ENCODE peak calls at places on chromosomes 5 and 9, in five cellular contexts. One of them, this sample, is unnamed.
A peak's percentile ranks its signal among the peaks of the same experiment; 100 is the strongest.

GRCh38 chr5:61309115-61309514 is 22.9 kb upstream of the ZSWIM6 start:
- DNase-seq in lung: no peak
- DNase-seq in fibroblast of lung: no peak
- DNase-seq in effector memory CD4-positive, alpha-beta T cell: no peak
- DNase-seq in IMR-90: no peak
- DNase-seq in this sample: no peak

GRCh38 chr5:155753943-155754581 is 572.9 kb upstream of the SGCD start:
- DNase-seq in effector memory CD4-positive, alpha-beta T cell: no peak
- DNase-seq in IMR-90: no peak
- DNase-seq in fibroblast of lung: no peak
- DNase-seq in lung: no peak
- DNase-seq in this sample: no peak

GRCh38 chr5:181061645-181062044 is 21.6 kb downstream of the BTNL9 start:
- DNase-seq in fibroblast of lung: no peak
- DNase-seq in lung: no peak
- DNase-seq in IMR-90: no peak
- DNase-seq in effector memory CD4-positive, alpha-beta T cell: no peak
- DNase-seq in this sample: no peak

GRCh38 chr9:112174223-112174964 is 703 bp downstream of the SUSD1 start:
- DNase-seq in effector memory CD4-positive, alpha-beta T cell: peak; percentile 62
- DNase-seq in lung: peak; percentile 70
- DNase-seq in IMR-90: peak; percentile 16
- DNase-seq in fibroblast of lung: peak; percentile 35
- DNase-seq in this sample: peak; percentile 45

GRCh38 chr5:56565693-56566092 is 249.7 kb upstream of the MAP3K1 start:
- DNase-seq in fibroblast of lung: no peak
- DNase-seq in effector memory CD4-positive, alpha-beta T cell: no peak
- DNase-seq in lung: no peak
- DNase-seq in IMR-90: no peak
- DNase-seq in this sample: no peak

GRCh38 chr9:134888603-134889195 is 8.1 kb downstream of the FCN2 start:
- DNase-seq in fibroblast of lung: no peak
- DNase-seq in effector memory CD4-positive, alpha-beta T cell: no peak
- DNase-seq in IMR-90: no peak
- DNase-seq in lung: no peak
- DNase-seq in this sample: no peak

GRCh38 chr9:4366649-4367330 is 66.9 kb upstream of the GLIS3 start:
- DNase-seq in IMR-90: peak; percentile 54
- DNase-seq in fibroblast of lung: peak; percentile 54
- DNase-seq in effector memory CD4-positive, alpha-beta T cell: peak; percentile 0
- DNase-seq in lung: no peak
- DNase-seq in this sample: no peak

GRCh38 chr5:150286820-150287219 is 2.8 kb downstream of the CAMK2A start:
- DNase-seq in IMR-90: no peak
- DNase-seq in lung: no peak
- DNase-seq in effector memory CD4-positive, alpha-beta T cell: no peak
- DNase-seq in fibroblast of lung: no peak
- DNase-seq in this sample: no peak

GRCh38 chr5:86463339-86463738 is 154.4 kb upstream of the COX7C start:
- DNase-seq in lung: no peak
- DNase-seq in IMR-90: no peak
- DNase-seq in fibroblast of lung: no peak
- DNase-seq in effector memory CD4-positive, alpha-beta T cell: no peak
- DNase-seq in this sample: no peak

GRCh38 chr5:158140120-158140778 is 281.3 kb upstream of the CLINT1 start:
- DNase-seq in IMR-90: no peak
- DNase-seq in fibroblast of lung: peak; percentile 34
- DNase-seq in effector memory CD4-positive, alpha-beta T cell: no peak
- DNase-seq in lung: no peak
- DNase-seq in this sample: no peak

GRCh38 chr5:107739661-107740060 is 68.9 kb upstream of the EFNA5 start:
- DNase-seq in effector memory CD4-positive, alpha-beta T cell: no peak
- DNase-seq in fibroblast of lung: no peak
- DNase-seq in lung: no peak
- DNase-seq in IMR-90: no peak
- DNase-seq in this sample: no peak

GRCh38 chr5:67552773-67553172 is 356.2 kb upstream of the CD180 start:
- DNase-seq in effector memory CD4-positive, alpha-beta T cell: no peak
- DNase-seq in fibroblast of lung: no peak
- DNase-seq in lung: no peak
- DNase-seq in IMR-90: no peak
- DNase-seq in this sample: no peak

GRCh38 chr5:176407456-176408244 is 8.7 kb downstream of the CLTB start:
- DNase-seq in fibroblast of lung: no peak
- DNase-seq in lung: no peak
- DNase-seq in effector memory CD4-positive, alpha-beta T cell: no peak
- DNase-seq in IMR-90: no peak
- DNase-seq in this sample: no peak

GRCh38 chr9:110007477-110008270 is 200.3 kb downstream of the C9orf152 start:
- DNase-seq in fibroblast of lung: no peak
- DNase-seq in IMR-90: peak; percentile 31
- DNase-seq in lung: no peak
- DNase-seq in effector memory CD4-positive, alpha-beta T cell: no peak
- DNase-seq in this sample: no peak

GRCh38 chr5:119318256-119318914 is 37.4 kb upstream of the TNFAIP8 start:
- DNase-seq in lung: no peak
- DNase-seq in IMR-90: no peak
- DNase-seq in fibroblast of lung: no peak
- DNase-seq in effector memory CD4-positive, alpha-beta T cell: peak; percentile 29
- DNase-seq in this sample: no peak

GRCh38 chr9:100473271-100474081 is 527 bp downstream of the TMEFF1 start:
- DNase-seq in effector memory CD4-positive, alpha-beta T cell: no peak
- DNase-seq in lung: no peak
- DNase-seq in fibroblast of lung: no peak
- DNase-seq in IMR-90: peak; percentile 29
- DNase-seq in this sample: peak; percentile 12

GRCh38 chr5:73311291-73312110 is 137.1 kb downstream of the FOXD1 start:
- DNase-seq in fibroblast of lung: peak; percentile 88
- DNase-seq in IMR-90: peak; percentile 92
- DNase-seq in effector memory CD4-positive, alpha-beta T cell: no peak
- DNase-seq in lung: no peak
- DNase-seq in this sample: no peak

GRCh38 chr9:35406183-35406959 is 83.5 kb upstream of the RUSC2 start:
- DNase-seq in fibroblast of lung: peak; percentile 10
- DNase-seq in lung: peak; percentile 41
- DNase-seq in IMR-90: no peak
- DNase-seq in effector memory CD4-positive, alpha-beta T cell: no peak
- DNase-seq in this sample: peak; percentile 30

GRCh38 chr5:66452109-66452508 is 144.1 kb upstream of the MAST4 start:
- DNase-seq in fibroblast of lung: no peak
- DNase-seq in lung: no peak
- DNase-seq in IMR-90: no peak
- DNase-seq in effector memory CD4-positive, alpha-beta T cell: no peak
- DNase-seq in this sample: no peak

GRCh38 chr5:59328801-59329296 is 564.7 kb downstream of the PDE4D start:
- DNase-seq in IMR-90: peak; percentile 50
- DNase-seq in fibroblast of lung: peak; percentile 70
- DNase-seq in lung: no peak
- DNase-seq in effector memory CD4-positive, alpha-beta T cell: no peak
- DNase-seq in this sample: no peak

GRCh38 chr5:66881475-66882161 is 285.4 kb downstream of the MAST4 start:
- DNase-seq in lung: no peak
- DNase-seq in IMR-90: peak; percentile 33
- DNase-seq in effector memory CD4-positive, alpha-beta T cell: no peak
- DNase-seq in fibroblast of lung: peak; percentile 69
- DNase-seq in this sample: no peak

GRCh38 chr5:61245936-61246335 is 83.7 kb upstream of the SMIM15 start:
- DNase-seq in fibroblast of lung: no peak
- DNase-seq in IMR-90: no peak
- DNase-seq in effector memory CD4-positive, alpha-beta T cell: no peak
- DNase-seq in lung: no peak
- DNase-seq in this sample: no peak

GRCh38 chr5:65926893-65927292 is 518 bp downstream of the ERBIN start:
- DNase-seq in lung: no peak
- DNase-seq in fibroblast of lung: peak; percentile 30
- DNase-seq in effector memory CD4-positive, alpha-beta T cell: no peak
- DNase-seq in IMR-90: no peak
- DNase-seq in this sample: no peak

GRCh38 chr9:95626885-95627558 is 110.3 kb upstream of the PTCH1 start:
- DNase-seq in fibroblast of lung: no peak
- DNase-seq in effector memory CD4-positive, alpha-beta T cell: no peak
- DNase-seq in lung: no peak
- DNase-seq in IMR-90: no peak
- DNase-seq in this sample: no peak

GRCh38 chr5:74382864-74383618 is 257.5 kb downstream of the ENC1 start:
- DNase-seq in IMR-90: peak; percentile 54
- DNase-seq in lung: no peak
- DNase-seq in effector memory CD4-positive, alpha-beta T cell: no peak
- DNase-seq in fibroblast of lung: peak; percentile 15
- DNase-seq in this sample: no peak

GRCh38 chr9:8868632-8869031 is 1069.1 kb upstream of the DMAC1 start:
- DNase-seq in fibroblast of lung: no peak
- DNase-seq in lung: no peak
- DNase-seq in effector memory CD4-positive, alpha-beta T cell: no peak
- DNase-seq in IMR-90: no peak
- DNase-seq in this sample: no peak

GRCh38 chr5:45639038-45639437 is 57.1 kb downstream of the HCN1 start:
- DNase-seq in IMR-90: no peak
- DNase-seq in fibroblast of lung: no peak
- DNase-seq in lung: no peak
- DNase-seq in effector memory CD4-positive, alpha-beta T cell: no peak
- DNase-seq in this sample: no peak

GRCh38 chr5:132445930-132446329 is 44.6 kb downstream of the IRF1 start:
- DNase-seq in IMR-90: no peak
- DNase-seq in effector memory CD4-positive, alpha-beta T cell: no peak
- DNase-seq in lung: no peak
- DNase-seq in fibroblast of lung: no peak
- DNase-seq in this sample: no peak

GRCh38 chr9:134536931-134537330 is 104.7 kb upstream of the COL5A1 start:
- DNase-seq in fibroblast of lung: no peak
- DNase-seq in lung: no peak
- DNase-seq in IMR-90: no peak
- DNase-seq in effector memory CD4-positive, alpha-beta T cell: no peak
- DNase-seq in this sample: no peak

GRCh38 chr5:171309276-171309525 is 153 bp downstream of the TLX3 start:
- DNase-seq in IMR-90: no peak
- DNase-seq in lung: no peak
- DNase-seq in fibroblast of lung: no peak
- DNase-seq in effector memory CD4-positive, alpha-beta T cell: no peak
- DNase-seq in this sample: no peak

GRCh38 chr9:6640268-6641072 is 5.1 kb downstream of the GLDC start:
- DNase-seq in IMR-90: no peak
- DNase-seq in lung: no peak
- DNase-seq in fibroblast of lung: no peak
- DNase-seq in effector memory CD4-positive, alpha-beta T cell: no peak
- DNase-seq in this sample: no peak

GRCh38 chr9:132694144-132694543 is 23.9 kb downstream of the GTF3C4 start:
- DNase-seq in lung: no peak
- DNase-seq in effector memory CD4-positive, alpha-beta T cell: no peak
- DNase-seq in fibroblast of lung: no peak
- DNase-seq in IMR-90: peak; percentile 25
- DNase-seq in this sample: peak; percentile 3

GRCh38 chr5:96677496-96677895 is 15.3 kb downstream of the CAST start:
- DNase-seq in IMR-90: no peak
- DNase-seq in effector memory CD4-positive, alpha-beta T cell: no peak
- DNase-seq in fibroblast of lung: no peak
- DNase-seq in lung: no peak
- DNase-seq in this sample: no peak

GRCh38 chr9:133637451-133638055 is 1.4 kb downstream of the DBH start:
- DNase-seq in fibroblast of lung: no peak
- DNase-seq in effector memory CD4-positive, alpha-beta T cell: no peak
- DNase-seq in IMR-90: no peak
- DNase-seq in lung: no peak
- DNase-seq in this sample: no peak

GRCh38 chr9:15138357-15138686 is 168.7 kb downstream of the TTC39B start:
- DNase-seq in effector memory CD4-positive, alpha-beta T cell: no peak
- DNase-seq in IMR-90: no peak
- DNase-seq in fibroblast of lung: no peak
- DNase-seq in lung: no peak
- DNase-seq in this sample: no peak

GRCh38 chr5:148791696-148792095 is 34.7 kb upstream of the ADRB2 start:
- DNase-seq in lung: no peak
- DNase-seq in effector memory CD4-positive, alpha-beta T cell: no peak
- DNase-seq in fibroblast of lung: no peak
- DNase-seq in IMR-90: no peak
- DNase-seq in this sample: no peak
- H3K27ac ChIP-seq in lung: no peak overlapping the region
- H3K27ac ChIP-seq in effector memory CD4-positive, alpha-beta T cell: no peak overlapping the region
- H3K27ac ChIP-seq in fibroblast of lung: no peak overlapping the region
- H3K27ac ChIP-seq in IMR-90: no peak overlapping the region
- H3K27ac ChIP-seq in this sample: no peak overlapping the region

GRCh38 chr9:71742703-71743102 is 25.6 kb downstream of the CEMIP2 start:
- DNase-seq in IMR-90: no peak
- DNase-seq in effector memory CD4-positive, alpha-beta T cell: no peak
- DNase-seq in fibroblast of lung: no peak
- DNase-seq in lung: no peak
- DNase-seq in this sample: no peak
- H3K4me3 ChIP-seq in IMR-90: no peak overlapping the region
- H3K4me3 ChIP-seq in effector memory CD4-positive, alpha-beta T cell: no peak overlapping the region
- H3K4me3 ChIP-seq in fibroblast of lung: no peak overlapping the region
- H3K4me3 ChIP-seq in lung: no peak overlapping the region
- H3K4me3 ChIP-seq in this sample: no peak overlapping the region

GRCh38 chr9:87554177-87554940 is 56.7 kb downstream of the DAPK1 start:
- DNase-seq in fibroblast of lung: no peak
- DNase-seq in effector memory CD4-positive, alpha-beta T cell: no peak
- DNase-seq in lung: no peak
- DNase-seq in IMR-90: no peak
- DNase-seq in this sample: no peak
- H3K4me1 ChIP-seq in fibroblast of lung: no peaks in the 10 kb centered on the region
- H3K4me1 ChIP-seq in effector memory CD4-positive, alpha-beta T cell: no peaks in the 10 kb centered on the region
- H3K4me1 ChIP-seq in lung: peaks cover 9% of the 10 kb centered on the region
- H3K4me1 ChIP-seq in IMR-90: no peaks in the 10 kb centered on the region
- H3K4me1 ChIP-seq in this sample: no peaks in the 10 kb centered on the region

DNA sequence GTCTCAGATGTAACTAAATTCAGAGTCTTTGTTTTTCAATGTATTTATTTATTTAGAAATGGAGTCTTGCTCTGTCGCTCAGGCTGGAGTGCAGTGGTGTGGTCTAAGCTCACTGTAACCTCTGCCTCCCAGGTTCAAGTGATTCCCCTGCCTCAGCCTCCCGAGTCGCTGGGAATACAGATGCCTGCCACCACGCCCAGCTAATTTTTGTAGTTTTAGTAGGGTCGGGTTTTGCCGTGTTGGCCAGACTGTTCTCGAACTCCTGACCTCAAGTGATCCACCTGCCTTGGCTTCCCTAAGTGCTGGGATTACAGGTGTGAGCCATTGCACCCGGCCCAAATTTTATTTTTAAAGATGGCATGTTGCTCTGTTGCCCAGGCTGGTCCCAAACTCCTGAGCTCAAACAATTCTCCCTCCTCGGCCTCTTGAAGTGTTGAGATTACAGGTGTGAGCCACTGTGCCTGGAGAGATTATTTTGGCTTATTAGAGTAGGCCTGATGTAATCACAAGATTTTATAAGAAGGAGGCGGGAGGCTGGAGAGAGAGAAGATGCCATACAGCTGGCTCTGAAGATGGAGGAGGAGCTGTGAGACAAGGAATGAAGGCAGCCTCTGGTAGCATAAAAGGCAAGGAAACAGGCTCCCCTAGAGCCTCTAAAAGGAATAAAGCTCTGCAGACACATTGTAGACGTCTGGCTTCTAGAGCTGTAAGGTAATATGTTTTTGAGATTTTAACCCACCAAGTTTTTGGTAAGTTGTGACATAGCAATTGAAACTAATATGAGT is 12.9 kb upstream of the KLF9 start:
- DNase-seq in fibroblast of lung: peak; percentile 73
- DNase-seq in lung: no peak
- DNase-seq in IMR-90: peak; percentile 58
- DNase-seq in effector memory CD4-positive, alpha-beta T cell: no peak
- DNase-seq in this sample: no peak
- H3K27ac ChIP-seq in fibroblast of lung: no peak overlapping the region
- H3K27ac ChIP-seq in lung: no peak overlapping the region
- H3K27ac ChIP-seq in IMR-90: no peak overlapping the region
- H3K27ac ChIP-seq in effector memory CD4-positive, alpha-beta T cell: no peak overlapping the region
- H3K27ac ChIP-seq in this sample: no peak overlapping the region

This sample was measured in CD8-positive, alpha-beta T cell.